ENCODE peak calls at places on chromosomes 3 and 15, in ten cellular contexts. V is RPMI7951, A is GM18507, P is iris pigment epithelial cell, S is pons, Q is EH, E is GM03348, B is substantia nigra, X is myocyte, F is NCI-H2171. H is an unnamed sample.

GRCh38 chr3:105367406-105368213 is 901 bp downstream of the ALCAM start:
- DNase-seq in A (no peak), F (no peak), E (peak; percentile 60), P (peak; percentile 86), V (peak; percentile 83), S (peak; percentile 90), Q (peak; percentile 81), B (peak; percentile 52), X (peak; percentile 70), H (peak; percentile 55)

GRCh38 chr3:182683335-182684257 is 109.7 kb upstream of the ATP11B start:
- DNase-seq in Q (peak; percentile 66), B (peak; percentile 30), S (peak; percentile 93), A (peak; percentile 36), P (peak; percentile 67), E (peak; percentile 81), X (peak; percentile 79), F (peak; percentile 39), V (peak; percentile 67), H (peak; percentile 4)

GRCh38 chr3:43872901-43873300 is 182.2 kb downstream of the ABHD5 start:
- DNase-seq in Q (peak; percentile 78), S (no peak), V (peak; percentile 84), P (peak; percentile 73), F (no peak), E (peak; percentile 49), B (no peak), X (peak; percentile 46), A (no peak), H (no peak)

GRCh38 chr3:62567097-62568021 is 194.0 kb upstream of the FEZF2 start:
- DNase-seq in Q (peak; percentile 90), P (peak; percentile 74), B (no peak), V (peak; percentile 85), A (no peak), E (peak; percentile 90), F (no peak), X (peak; percentile 66), S (no peak), H (no peak)

GRCh38 chr3:184241447-184242296 is 7.1 kb downstream of the ALG3 start:
- DNase-seq in A (no peak), S (no peak), X (no peak), Q (peak; percentile 28), V (no peak), F (no peak), B (peak; percentile 33), E (peak; percentile 40), P (no peak), H (no peak)

GRCh38 chr3:3800685-3801509 is 1.7 kb downstream of the LRRN1 start:
- DNase-seq in S (no peak), V (no peak), X (no peak), E (peak; percentile 14), B (peak; percentile 54), P (no peak), A (no peak), F (no peak), Q (no peak), H (no peak)

GRCh38 chr3:141000691-141001090 is 50.5 kb upstream of the SPSB4 start:
- DNase-seq in P (no peak), A (no peak), F (no peak), V (no peak), S (no peak), B (no peak), E (no peak), X (no peak), Q (no peak), H (no peak)

GRCh38 chr3:114711321-114711891 is 417.6 kb downstream of the TIGIT start:
- DNase-seq in S (no peak), P (no peak), E (no peak), X (peak; percentile 41), V (peak; percentile 3), A (no peak), B (no peak), F (no peak), Q (no peak), H (no peak)

GRCh38 chr3:57127849-57128566 is 37.1 kb downstream of the IL17RD start:
- DNase-seq in A (no peak), E (peak; percentile 68), X (no peak), P (peak; percentile 36), B (no peak), V (peak; percentile 96), S (no peak), F (no peak), Q (peak; percentile 62), H (no peak)

GRCh38 chr15:57720861-57721260 is 14.3 kb downstream of the POLR2M start:
- DNase-seq in S (no peak), F (no peak), A (no peak), V (no peak), X (peak; percentile 34), Q (peak; percentile 45), E (peak; percentile 61), B (no peak), P (peak; percentile 67), H (no peak)

GRCh38 chr3:16136042-16136441 is 38.4 kb upstream of the GALNT15 start:
- DNase-seq in E (peak; percentile 68), S (no peak), B (no peak), F (no peak), A (no peak), P (peak; percentile 80), Q (peak; percentile 84), V (peak; percentile 30), X (peak; percentile 83), H (no peak)

GRCh38 chr3:50190921-50191660 is at the start of gene GNAT1:
- DNase-seq in X (no peak), P (no peak), S (no peak), Q (no peak), V (no peak), E (no peak), A (no peak), F (no peak), B (no peak), H (no peak)

GRCh38 chr3:77039606-77040553 is at the start of gene ROBO2:
- DNase-seq in P (peak; percentile 45), B (peak; percentile 78), V (peak; percentile 1), E (peak; percentile 18), F (peak; percentile 43), Q (peak; percentile 9), S (no peak), A (no peak), X (no peak), H (no peak)

GRCh38 chr3:45311953-45312795 is 76.2 kb upstream of the LARS2 start:
- DNase-seq in Q (no peak), V (no peak), E (no peak), B (no peak), S (no peak), X (no peak), A (no peak), F (no peak), P (no peak), H (no peak)

GRCh38 chr3:173690542-173690941 is 293.0 kb downstream of the NLGN1 start:
- DNase-seq in Q (peak; percentile 62), B (no peak), X (no peak), V (no peak), S (no peak), A (no peak), P (peak; percentile 2), F (no peak), E (no peak), H (no peak)

GRCh38 chr3:17823816-17824215 is 81.4 kb upstream of the TBC1D5 start:
- DNase-seq in F (no peak), V (no peak), X (peak; percentile 3), Q (peak; percentile 25), P (no peak), E (no peak), S (no peak), A (no peak), B (no peak), H (no peak)

GRCh38 chr15:90234519-90234988 is 545 bp downstream of the GDPGP1 start:
- DNase-seq in V (no peak), P (peak; percentile 23), F (no peak), E (no peak), B (no peak), S (peak; percentile 38), Q (peak; percentile 15), X (no peak), A (no peak), H (no peak)

H was measured in NK-92 treated with Interleukin-12 subunit alpha and Interleukin-12 subunit beta, amount 100 ng/mL, for 24 hours.